ENCODE peak calls at places on chromosomes 4 and X, in six cellular contexts. One of them, this sample, is unnamed.

GRCh38 chrX:151935358-151935757 is 22.7 kb downstream of the MAGEA4 start:
- DNase-seq in choroid plexus epithelial cell: no peak
- DNase-seq in CD8-positive, alpha-beta T cell: no peak
- DNase-seq in testis: no peak
- DNase-seq in heart left ventricle: no peak
- DNase-seq in spleen: no peak
- DNase-seq in this sample: no peak

GRCh38 chr4:38743866-38744265 is 38.9 kb downstream of the TLR10 start:
- DNase-seq in choroid plexus epithelial cell: peak; percentile 49
- DNase-seq in testis: no peak
- DNase-seq in spleen: no peak
- DNase-seq in heart left ventricle: no peak
- DNase-seq in CD8-positive, alpha-beta T cell: no peak
- DNase-seq in this sample: no peak

GRCh38 chrX:7214251-7214650 is 66.3 kb upstream of the PUDP start:
- DNase-seq in CD8-positive, alpha-beta T cell: no peak
- DNase-seq in testis: no peak
- DNase-seq in choroid plexus epithelial cell: no peak
- DNase-seq in spleen: no peak
- DNase-seq in heart left ventricle: no peak
- DNase-seq in this sample: no peak

GRCh38 chr4:88043001-88043400 is 35.6 kb downstream of the PKD2 start:
- DNase-seq in choroid plexus epithelial cell: no peak
- DNase-seq in heart left ventricle: no peak
- DNase-seq in CD8-positive, alpha-beta T cell: no peak
- DNase-seq in spleen: no peak
- DNase-seq in testis: no peak
- DNase-seq in this sample: no peak

GRCh38 chrX:109822861-109823260 is 89.8 kb upstream of the ACSL4 start:
- DNase-seq in choroid plexus epithelial cell: no peak
- DNase-seq in CD8-positive, alpha-beta T cell: no peak
- DNase-seq in testis: no peak
- DNase-seq in spleen: no peak
- DNase-seq in heart left ventricle: no peak
- DNase-seq in this sample: peak; percentile 20

GRCh38 chr4:181950372-181951127 is 292.7 kb upstream of the TENM3 start:
- DNase-seq in choroid plexus epithelial cell: no peak
- DNase-seq in testis: no peak
- DNase-seq in CD8-positive, alpha-beta T cell: no peak
- DNase-seq in heart left ventricle: no peak
- DNase-seq in spleen: no peak
- DNase-seq in this sample: no peak

GRCh38 chr4:72631296-72631695 is 62.3 kb upstream of the ADAMTS3 start:
- DNase-seq in CD8-positive, alpha-beta T cell: no peak
- DNase-seq in choroid plexus epithelial cell: peak; percentile 84
- DNase-seq in testis: peak; percentile 75
- DNase-seq in spleen: no peak
- DNase-seq in heart left ventricle: no peak
- DNase-seq in this sample: peak; percentile 93

GRCh38 chrX:34053931-34054330 is 78.2 kb downstream of the FAM47A start:
- DNase-seq in heart left ventricle: no peak
- DNase-seq in choroid plexus epithelial cell: no peak
- DNase-seq in CD8-positive, alpha-beta T cell: no peak
- DNase-seq in spleen: no peak
- DNase-seq in testis: no peak
- DNase-seq in this sample: no peak

GRCh38 chr4:147175460-147176025 is 229.9 kb upstream of the TTC29 start:
- DNase-seq in CD8-positive, alpha-beta T cell: no peak
- DNase-seq in spleen: no peak
- DNase-seq in choroid plexus epithelial cell: no peak
- DNase-seq in testis: no peak
- DNase-seq in heart left ventricle: no peak
- DNase-seq in this sample: peak; percentile 36

GRCh38 chr4:129167640-129168260 is 71.8 kb downstream of the C4orf33 start:
- DNase-seq in testis: no peak
- DNase-seq in CD8-positive, alpha-beta T cell: no peak
- DNase-seq in heart left ventricle: no peak
- DNase-seq in choroid plexus epithelial cell: peak; percentile 10
- DNase-seq in spleen: no peak
- DNase-seq in this sample: peak; percentile 1

GRCh38 chrX:103442536-103442901 is 66.2 kb downstream of the BEX3 start:
- DNase-seq in choroid plexus epithelial cell: peak; percentile 85
- DNase-seq in heart left ventricle: no peak
- DNase-seq in CD8-positive, alpha-beta T cell: no peak
- DNase-seq in spleen: no peak
- DNase-seq in testis: no peak
- DNase-seq in this sample: peak; percentile 87

GRCh38 chr4:30821891-30822612 is 101.9 kb downstream of the PCDH7 start:
- DNase-seq in CD8-positive, alpha-beta T cell: no peak
- DNase-seq in choroid plexus epithelial cell: peak; percentile 39
- DNase-seq in heart left ventricle: no peak
- DNase-seq in spleen: no peak
- DNase-seq in testis: no peak
- DNase-seq in this sample: peak; percentile 59

GRCh38 chr4:188822698-188823097 is 683.5 kb downstream of the TRIML1 start:
- DNase-seq in testis: no peak
- DNase-seq in spleen: no peak
- DNase-seq in heart left ventricle: no peak
- DNase-seq in CD8-positive, alpha-beta T cell: no peak
- DNase-seq in choroid plexus epithelial cell: no peak
- DNase-seq in this sample: peak; percentile 6

GRCh38 chrX:69614896-69615295 is 1.0 kb upstream of the EDA start:
- DNase-seq in choroid plexus epithelial cell: no peak
- DNase-seq in testis: no peak
- DNase-seq in heart left ventricle: peak; percentile 36
- DNase-seq in CD8-positive, alpha-beta T cell: no peak
- DNase-seq in spleen: no peak
- DNase-seq in this sample: no peak

GRCh38 chr4:2650276-2650675 is 105.9 kb downstream of the TNIP2 start:
- DNase-seq in heart left ventricle: no peak
- DNase-seq in choroid plexus epithelial cell: no peak
- DNase-seq in CD8-positive, alpha-beta T cell: no peak
- DNase-seq in spleen: no peak
- DNase-seq in testis: peak; percentile 8
- DNase-seq in this sample: no peak

GRCh38 chr4:90246841-90247240 is 119.6 kb downstream of the CCSER1 start:
- DNase-seq in choroid plexus epithelial cell: no peak
- DNase-seq in heart left ventricle: no peak
- DNase-seq in testis: no peak
- DNase-seq in CD8-positive, alpha-beta T cell: no peak
- DNase-seq in spleen: no peak
- DNase-seq in this sample: peak; percentile 82

GRCh38 chr4:90419124-90419711 is 292.0 kb downstream of the CCSER1 start:
- DNase-seq in testis: no peak
- DNase-seq in spleen: no peak
- DNase-seq in heart left ventricle: no peak
- DNase-seq in CD8-positive, alpha-beta T cell: no peak
- DNase-seq in choroid plexus epithelial cell: peak; percentile 65
- DNase-seq in this sample: peak; percentile 59

GRCh38 chrX:40313269-40313668 is 215.5 kb upstream of the BCOR start:
- DNase-seq in spleen: no peak
- DNase-seq in choroid plexus epithelial cell: no peak
- DNase-seq in testis: no peak
- DNase-seq in CD8-positive, alpha-beta T cell: no peak
- DNase-seq in heart left ventricle: no peak
- DNase-seq in this sample: no peak

GRCh38 chr4:41454393-41454792 is 83.6 kb upstream of the LIMCH1 start:
- DNase-seq in testis: no peak
- DNase-seq in choroid plexus epithelial cell: peak; percentile 7
- DNase-seq in heart left ventricle: no peak
- DNase-seq in spleen: no peak
- DNase-seq in CD8-positive, alpha-beta T cell: no peak
- DNase-seq in this sample: no peak

GRCh38 chr4:175833574-175834350 is 21.7 kb upstream of the GPM6A start:
- DNase-seq in testis: no peak
- DNase-seq in spleen: no peak
- DNase-seq in CD8-positive, alpha-beta T cell: no peak
- DNase-seq in choroid plexus epithelial cell: no peak
- DNase-seq in heart left ventricle: no peak
- DNase-seq in this sample: peak; percentile 11

GRCh38 chr4:121706595-121707021 is 9.8 kb upstream of the ANXA5 start:
- DNase-seq in CD8-positive, alpha-beta T cell: peak; percentile 34
- DNase-seq in testis: no peak
- DNase-seq in heart left ventricle: no peak
- DNase-seq in choroid plexus epithelial cell: peak; percentile 83
- DNase-seq in spleen: no peak
- DNase-seq in this sample: no peak

GRCh38 chrX:26670521-26670920 is 454.6 kb downstream of the MAGEB5 start:
- DNase-seq in choroid plexus epithelial cell: no peak
- DNase-seq in CD8-positive, alpha-beta T cell: no peak
- DNase-seq in spleen: no peak
- DNase-seq in heart left ventricle: no peak
- DNase-seq in testis: no peak
- DNase-seq in this sample: no peak

DNA sequence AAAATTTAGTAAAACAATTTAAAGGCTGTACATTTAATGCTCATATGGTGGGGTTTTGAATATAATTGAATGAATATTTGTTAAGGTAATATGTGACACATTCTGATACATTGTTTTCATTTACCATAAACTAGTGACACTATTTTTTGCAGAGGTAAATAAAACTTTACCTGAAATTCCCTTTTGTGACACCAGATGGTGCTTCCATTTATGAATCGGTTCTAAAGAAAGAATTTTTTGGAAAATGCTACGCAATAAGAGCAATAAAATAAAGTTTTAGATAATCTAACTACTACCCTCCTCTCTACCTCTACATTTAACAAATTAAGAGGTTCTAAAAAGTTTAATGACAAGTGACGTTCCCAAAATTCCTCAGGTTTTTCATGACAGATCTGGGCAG is 448.9 kb downstream of the MAGEB5 start:
- DNase-seq in heart left ventricle: no peak
- DNase-seq in CD8-positive, alpha-beta T cell: no peak
- DNase-seq in testis: no peak
- DNase-seq in choroid plexus epithelial cell: no peak
- DNase-seq in spleen: no peak
- DNase-seq in this sample: no peak
- TF ChIP-seq CTCF in heart left ventricle: no peak
- TF ChIP-seq CTCF in CD8-positive, alpha-beta T cell: no peak
- TF ChIP-seq CTCF in testis: no peak
- TF ChIP-seq CTCF in choroid plexus epithelial cell: no peak
- TF ChIP-seq CTCF in spleen: no peak
- TF ChIP-seq CTCF in this sample: no peak

GRCh38 chrX:105711805-105712204 is 110.5 kb upstream of the NRK start:
- DNase-seq in CD8-positive, alpha-beta T cell: no peak
- DNase-seq in spleen: no peak
- DNase-seq in testis: no peak
- DNase-seq in heart left ventricle: no peak
- DNase-seq in choroid plexus epithelial cell: no peak
- DNase-seq in this sample: no peak

DNA sequence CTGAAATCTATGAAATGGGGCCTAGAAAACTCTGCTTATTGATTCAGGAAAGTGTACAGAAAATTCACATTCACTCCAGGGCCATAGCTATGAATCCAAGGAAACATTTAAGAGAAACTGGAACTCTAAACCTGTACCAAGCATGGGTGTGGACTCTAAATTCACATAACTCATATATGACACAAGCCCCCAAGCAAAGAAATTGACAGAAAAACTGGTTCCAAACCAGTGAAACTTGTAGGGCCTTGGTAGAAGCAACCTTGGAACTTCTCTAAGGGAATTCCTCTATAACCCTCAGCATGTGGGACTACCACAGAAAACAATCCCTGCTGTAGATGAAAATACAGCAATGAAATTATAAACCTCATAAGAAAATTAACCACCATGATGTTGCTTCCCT is 106.6 kb upstream of the NRK start:
- DNase-seq in CD8-positive, alpha-beta T cell: no peak
- DNase-seq in testis: no peak
- DNase-seq in choroid plexus epithelial cell: no peak
- DNase-seq in heart left ventricle: no peak
- DNase-seq in spleen: no peak
- DNase-seq in this sample: peak; percentile 65
- H3K4me3 ChIP-seq in CD8-positive, alpha-beta T cell: no peak overlapping the region
- H3K4me3 ChIP-seq in testis: no peak overlapping the region
- H3K4me3 ChIP-seq in choroid plexus epithelial cell: no peak overlapping the region
- H3K4me3 ChIP-seq in heart left ventricle: no peak overlapping the region
- H3K4me3 ChIP-seq in spleen: no peak overlapping the region
- H3K4me3 ChIP-seq in this sample: no peak overlapping the region

DNA sequence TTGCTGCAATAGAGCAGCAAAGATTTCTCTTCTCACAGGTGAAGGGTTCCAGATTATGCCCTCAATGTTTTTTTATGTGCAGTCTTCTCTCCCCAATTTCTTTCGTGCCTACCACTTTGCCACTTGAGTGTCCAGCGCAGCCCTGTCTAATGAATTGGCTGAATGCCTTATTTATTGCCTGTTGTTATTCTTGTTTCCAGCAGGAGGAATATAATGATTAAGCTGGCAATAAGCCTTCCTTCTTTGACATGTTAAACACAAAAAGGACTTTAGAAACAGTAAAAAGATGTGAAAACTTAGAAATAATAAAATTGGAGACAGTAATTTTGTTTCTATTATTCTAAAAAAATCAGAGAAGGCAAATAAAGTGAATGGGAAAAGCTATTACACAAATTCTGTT is 34.6 kb upstream of the FRAS1 start:
- DNase-seq in choroid plexus epithelial cell: no peak
- DNase-seq in heart left ventricle: no peak
- DNase-seq in testis: no peak
- DNase-seq in spleen: no peak
- DNase-seq in CD8-positive, alpha-beta T cell: no peak
- DNase-seq in this sample: no peak
- TF ChIP-seq CTCF in choroid plexus epithelial cell: no peak
- TF ChIP-seq CTCF in heart left ventricle: no peak
- TF ChIP-seq CTCF in testis: no peak
- TF ChIP-seq CTCF in spleen: no peak
- TF ChIP-seq CTCF in CD8-positive, alpha-beta T cell: no peak
- TF ChIP-seq CTCF in this sample: peak; percentile 11

DNA sequence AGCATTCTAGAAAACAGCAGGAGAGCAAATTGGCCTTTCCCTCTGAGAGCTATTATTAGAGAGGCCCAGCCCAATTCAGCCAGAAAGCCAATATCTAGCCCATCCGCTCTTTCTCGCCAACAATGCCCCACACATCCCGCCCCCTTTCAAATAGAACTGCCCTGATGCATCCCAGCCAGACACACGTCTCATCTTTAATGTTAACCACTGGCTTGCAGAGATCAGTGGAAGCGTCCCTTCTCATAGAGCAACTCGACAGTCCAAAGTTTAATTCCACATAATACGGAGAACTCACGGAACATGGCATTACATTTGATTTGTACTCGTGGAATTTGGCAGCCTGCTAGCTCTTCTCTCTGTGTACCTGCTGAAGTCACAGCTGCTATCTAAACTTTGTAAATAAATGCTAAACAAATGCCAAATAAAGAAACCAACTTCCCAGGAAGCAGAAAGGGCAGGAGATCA is 304.4 kb downstream of the DHX15 start:
- DNase-seq in choroid plexus epithelial cell: no peak
- DNase-seq in spleen: no peak
- DNase-seq in CD8-positive, alpha-beta T cell: no peak
- DNase-seq in heart left ventricle: no peak
- DNase-seq in testis: no peak
- DNase-seq in this sample: no peak
- H3K4me3 ChIP-seq in choroid plexus epithelial cell: no peak overlapping the region
- H3K4me3 ChIP-seq in spleen: no peak overlapping the region
- H3K4me3 ChIP-seq in CD8-positive, alpha-beta T cell: no peak overlapping the region
- H3K4me3 ChIP-seq in heart left ventricle: no peak overlapping the region
- H3K4me3 ChIP-seq in testis: no peak overlapping the region
- H3K4me3 ChIP-seq in this sample: no peak overlapping the region